ENCODE peak calls at places on chromosomes 11 and 22, in ten cellular contexts. W is activated CD8-positive, alpha-beta memory T cell treated with anti-CD3 and anti-CD28 coated beads for 1 hour; U is CD8-positive, alpha-beta memory T cell; F is mammary epithelial cell; X is pons; B is germinal center; R is B cell; V is stimulated activated CD4-positive, alpha-beta T cell treated with anti-CD3 and anti-CD28 coated beads, Interleukin-15, amount 100 ng/mL, for 24 hours; D is ecto neural progenitor cell; H is activated T-helper 9 cell treated with anti-CD3 and anti-CD28 coated beads, Interleukin-2, amount 50 U/mL, for 16 hours. E is an unnamed sample.
A peak's percentile ranks its signal among the peaks of the same experiment; 100 is the strongest.

GRCh38 chr11:118998822-118999221 is 884 bp downstream of the CENATAC start:
- DNase-seq in F (peak; percentile 80), X (no peak), V (no peak), D (no peak), R (no peak), B (no peak), U (no peak), H (no peak), W (no peak), E (no peak)

GRCh38 chr11:28903716-28904115 is 795.5 kb downstream of the METTL15 start:
- DNase-seq in V (no peak), X (no peak), U (no peak), B (no peak), W (no peak), R (no peak), F (no peak), D (no peak), H (no peak), E (no peak)

GRCh38 chr11:69372589-69373250 is 78.8 kb downstream of the MYEOV start:
- DNase-seq in U (no peak), W (no peak), F (no peak), X (no peak), H (no peak), R (peak; percentile 13), V (no peak), B (no peak), D (peak; percentile 23), E (no peak)

GRCh38 chr22:17774206-17774927 is at the start of gene BID:
- DNase-seq in U (peak; percentile 47), R (peak; percentile 72), F (no peak), V (peak; percentile 53), H (no peak), D (no peak), W (peak; percentile 26), B (peak; percentile 81), X (no peak), E (peak; percentile 23)

GRCh38 chr11:14376920-14377319 is 17.9 kb upstream of the RRAS2 start:
- DNase-seq in W (no peak), U (no peak), R (no peak), H (no peak), V (no peak), D (no peak), F (peak; percentile 19), X (no peak), B (no peak), E (no peak)

GRCh38 chr11:46239801-46240061 is 37.7 kb upstream of the CREB3L1 start:
- DNase-seq in B (no peak), X (no peak), D (no peak), R (no peak), W (no peak), V (no peak), H (no peak), F (no peak), U (no peak), E (no peak)

GRCh38 chr22:26658671-26659478 is 1.5 kb downstream of the MIAT start:
- DNase-seq in F (peak; percentile 92), W (peak; percentile 63), R (peak; percentile 67), U (peak; percentile 57), H (peak; percentile 76), B (peak; percentile 51), X (no peak), D (peak; percentile 82), V (peak; percentile 91), E (peak; percentile 85)

GRCh38 chr11:77589181-77589520 is 602 bp upstream of the AQP11 start:
- DNase-seq in X (no peak), B (no peak), W (no peak), R (no peak), F (no peak), H (no peak), U (no peak), D (no peak), V (no peak), E (no peak)

GRCh38 chr11:33695051-33695566 is 5.5 kb downstream of the C11orf91 start:
- DNase-seq in D (no peak), R (no peak), U (no peak), W (no peak), X (no peak), F (no peak), B (no peak), H (no peak), V (no peak), E (no peak)

GRCh38 chr11:92735039-92735438 is 234.4 kb upstream of the MTNR1B start:
- DNase-seq in R (no peak), X (peak; percentile 9), H (no peak), W (no peak), B (peak; percentile 3), D (no peak), F (no peak), V (no peak), U (no peak), E (no peak)

GRCh38 chr22:26620197-26620596 is 1.6 kb upstream of the CRYBA4 start:
- DNase-seq in U (no peak), V (no peak), D (no peak), R (no peak), W (no peak), B (no peak), X (no peak), H (no peak), F (no peak), E (no peak)

GRCh38 chr22:45531944-45532631 is 29.4 kb downstream of the FBLN1 start:
- DNase-seq in H (no peak), D (no peak), X (no peak), U (no peak), F (peak; percentile 82), R (no peak), V (no peak), B (no peak), W (no peak), E (no peak)

GRCh38 chr22:39110631-39111561 is 13.9 kb downstream of the APOBEC3H start:
- DNase-seq in R (no peak), F (peak; percentile 32), H (no peak), V (no peak), X (no peak), U (no peak), D (no peak), W (no peak), B (no peak), E (no peak)

GRCh38 chr22:32059426-32059825 is 16.4 kb downstream of the SLC5A1 start:
- DNase-seq in F (no peak), V (no peak), H (no peak), B (no peak), W (no peak), D (no peak), U (no peak), X (no peak), R (no peak), E (no peak)

GRCh38 chr22:44325718-44326548 is 13.2 kb upstream of the SHISAL1 start:
- DNase-seq in U (no peak), F (peak; percentile 31), V (no peak), R (no peak), X (no peak), D (no peak), H (no peak), W (no peak), B (no peak), E (no peak)

GRCh38 chr11:2186669-2187266 is 15.2 kb upstream of the TH start:
- DNase-seq in V (peak; percentile 63), D (no peak), X (peak; percentile 16), W (peak; percentile 27), H (no peak), B (peak; percentile 46), R (peak; percentile 47), F (no peak), U (peak; percentile 19), E (peak; percentile 39)

GRCh38 chr22:23072911-23073491 is 2.7 kb downstream of the GNAZ start:
- DNase-seq in F (peak; percentile 20), U (no peak), B (no peak), H (no peak), X (no peak), R (no peak), W (no peak), D (no peak), V (no peak), E (no peak)

GRCh38 chr11:78905756-78906155 is 331.1 kb upstream of the NARS2 start:
- DNase-seq in F (no peak), R (no peak), D (no peak), W (no peak), B (no peak), H (no peak), V (no peak), X (peak; percentile 24), U (no peak), E (no peak)

GRCh38 chr11:10459029-10459970 is 4.2 kb downstream of the AMPD3 start:
- DNase-seq in B (peak; percentile 63), R (peak; percentile 83), D (peak; percentile 32), W (peak; percentile 25), U (peak; percentile 45), H (peak; percentile 38), X (peak; percentile 68), V (peak; percentile 67), F (no peak), E (peak; percentile 57)

GRCh38 chr11:61083601-61084147 is 18.6 kb upstream of the CD5 start:
- DNase-seq in F (no peak), U (peak; percentile 51), D (no peak), V (peak; percentile 76), X (no peak), H (peak; percentile 41), B (no peak), R (no peak), W (no peak), E (peak; percentile 51)

GRCh38 chr11:115616941-115617340 is 112.7 kb upstream of the CADM1 start:
- DNase-seq in D (no peak), U (no peak), X (no peak), F (no peak), W (no peak), H (no peak), B (no peak), R (no peak), V (no peak), E (no peak)

GRCh38 chr22:35491908-35492380 is 48.7 kb upstream of the RASD2 start:
- DNase-seq in U (no peak), X (no peak), D (no peak), W (no peak), R (no peak), H (no peak), V (no peak), B (no peak), F (no peak), E (no peak)

GRCh38 chr11:123231777-123232176 is 36.7 kb upstream of the CLMP start:
- DNase-seq in H (no peak), R (no peak), B (no peak), U (no peak), D (no peak), X (no peak), F (no peak), W (no peak), V (no peak), E (no peak)

GRCh38 chr11:62416596-62416995 is 2.2 kb upstream of the SCGB1A1 start:
- DNase-seq in D (no peak), B (no peak), R (no peak), U (no peak), V (no peak), X (no peak), F (no peak), H (no peak), W (no peak), E (no peak)

GRCh38 chr22:46754110-46754799 is 8.2 kb upstream of the TBC1D22A start:
- DNase-seq in W (no peak), D (no peak), F (peak; percentile 94), B (no peak), U (no peak), X (no peak), H (no peak), R (no peak), V (peak; percentile 46), E (no peak)

GRCh38 chr11:15930442-15931025 is 425.8 kb downstream of the SOX6 start:
- DNase-seq in X (no peak), H (no peak), D (peak; percentile 21), U (no peak), B (no peak), V (no peak), F (no peak), R (no peak), W (no peak), E (no peak)

GRCh38 chr11:23336961-23337360 is 476.7 kb upstream of the CCDC179 start:
- DNase-seq in D (no peak), V (no peak), R (no peak), W (no peak), F (no peak), U (no peak), X (no peak), H (no peak), B (no peak), E (no peak)